ENCODE peak calls at places on chromosomes 3 and 15, in ten cellular contexts. One of them, this sample, is unnamed.

GRCh38 chr15:42385206-42385979 is 26.1 kb downstream of the CAPN3 start:
- DNase-seq in spleen: no peak
- DNase-seq in ELF-1: peak; percentile 86
- DNase-seq in GM03348: peak; percentile 38
- DNase-seq in SK-MEL-5: peak; percentile 82
- DNase-seq in naive thymus-derived CD4-positive, alpha-beta T cell: no peak
- DNase-seq in mucosa of descending colon: peak; percentile 72
- DNase-seq in NCI-H1417: no peak
- DNase-seq in AG04450: peak; percentile 27
- DNase-seq in HT-29: peak; percentile 78
- DNase-seq in this sample: peak; percentile 8

GRCh38 chr15:60840306-60840702 is 361.4 kb upstream of the ICE2 start:
- DNase-seq in spleen: no peak
- DNase-seq in ELF-1: peak; percentile 39
- DNase-seq in GM03348: peak; percentile 44
- DNase-seq in SK-MEL-5: no peak
- DNase-seq in naive thymus-derived CD4-positive, alpha-beta T cell: no peak
- DNase-seq in mucosa of descending colon: no peak
- DNase-seq in NCI-H1417: peak; percentile 14
- DNase-seq in AG04450: no peak
- DNase-seq in HT-29: no peak
- DNase-seq in this sample: no peak

GRCh38 chr15:69729167-69729748 is 276.6 kb downstream of the RPLP1 start:
- DNase-seq in spleen: peak; percentile 83
- DNase-seq in ELF-1: peak; percentile 57
- DNase-seq in GM03348: peak; percentile 55
- DNase-seq in SK-MEL-5: peak; percentile 44
- DNase-seq in naive thymus-derived CD4-positive, alpha-beta T cell: peak; percentile 58
- DNase-seq in mucosa of descending colon: peak; percentile 84
- DNase-seq in NCI-H1417: no peak
- DNase-seq in AG04450: no peak
- DNase-seq in HT-29: peak; percentile 69
- DNase-seq in this sample: no peak

GRCh38 chr15:29631076-29632070 is 190.9 kb downstream of the TJP1 start:
- DNase-seq in spleen: no peak
- DNase-seq in ELF-1: no peak
- DNase-seq in GM03348: no peak
- DNase-seq in SK-MEL-5: no peak
- DNase-seq in naive thymus-derived CD4-positive, alpha-beta T cell: no peak
- DNase-seq in mucosa of descending colon: peak; percentile 71
- DNase-seq in NCI-H1417: peak; percentile 33
- DNase-seq in AG04450: no peak
- DNase-seq in HT-29: no peak
- DNase-seq in this sample: peak; percentile 59

GRCh38 chr3:27358372-27358771 is 10.8 kb downstream of the NEK10 start:
- DNase-seq in spleen: no peak
- DNase-seq in ELF-1: no peak
- DNase-seq in GM03348: no peak
- DNase-seq in SK-MEL-5: no peak
- DNase-seq in naive thymus-derived CD4-positive, alpha-beta T cell: no peak
- DNase-seq in mucosa of descending colon: no peak
- DNase-seq in NCI-H1417: peak; percentile 11
- DNase-seq in AG04450: no peak
- DNase-seq in HT-29: no peak
- DNase-seq in this sample: no peak

GRCh38 chr15:82942691-82943090 is 9.8 kb downstream of the HOMER2 start:
- DNase-seq in spleen: peak; percentile 10
- DNase-seq in ELF-1: peak; percentile 41
- DNase-seq in GM03348: peak; percentile 46
- DNase-seq in SK-MEL-5: no peak
- DNase-seq in naive thymus-derived CD4-positive, alpha-beta T cell: no peak
- DNase-seq in mucosa of descending colon: no peak
- DNase-seq in NCI-H1417: no peak
- DNase-seq in AG04450: no peak
- DNase-seq in HT-29: peak; percentile 84
- DNase-seq in this sample: no peak

GRCh38 chr3:128782282-128783146 is 56.5 kb downstream of the RAB7A start:
- DNase-seq in spleen: no peak
- DNase-seq in ELF-1: no peak
- DNase-seq in GM03348: no peak
- DNase-seq in SK-MEL-5: no peak
- DNase-seq in naive thymus-derived CD4-positive, alpha-beta T cell: no peak
- DNase-seq in mucosa of descending colon: no peak
- DNase-seq in NCI-H1417: no peak
- DNase-seq in AG04450: no peak
- DNase-seq in HT-29: peak; percentile 43
- DNase-seq in this sample: no peak

GRCh38 chr3:50327943-50328691 is at the start of gene TUSC2:
- DNase-seq in spleen: peak; percentile 98
- DNase-seq in ELF-1: peak; percentile 97
- DNase-seq in GM03348: peak; percentile 97
- DNase-seq in SK-MEL-5: peak; percentile 97
- DNase-seq in naive thymus-derived CD4-positive, alpha-beta T cell: peak; percentile 94
- DNase-seq in mucosa of descending colon: peak; percentile 100
- DNase-seq in NCI-H1417: peak; percentile 91
- DNase-seq in AG04450: peak; percentile 82
- DNase-seq in HT-29: peak; percentile 92
- DNase-seq in this sample: peak; percentile 74

GRCh38 chr3:79490165-79491028 is 277.4 kb downstream of the ROBO1 start:
- DNase-seq in spleen: no peak
- DNase-seq in ELF-1: no peak
- DNase-seq in GM03348: no peak
- DNase-seq in SK-MEL-5: peak; percentile 16
- DNase-seq in naive thymus-derived CD4-positive, alpha-beta T cell: no peak
- DNase-seq in mucosa of descending colon: peak; percentile 30
- DNase-seq in NCI-H1417: no peak
- DNase-seq in AG04450: peak; percentile 20
- DNase-seq in HT-29: no peak
- DNase-seq in this sample: no peak

This sample was measured in DMS 273 treated with DMSO at 0.1 percent for 48 hours.